ENCODE peak calls at places on chromosomes 6 and 20, in eight cellular contexts. J is CD8-positive, alpha-beta T cell; T is Peyer's patch; A is cardiac muscle cell; H is WERI-Rb-1; L is brain microvascular endothelial cell; O is kidney; W is SK-N-SH. R is an unnamed sample.

GRCh38 chr6:53986165-53986720 is 125.0 kb upstream of the MLIP start:
- DNase-seq in T (no peak), O (no peak), H (peak; percentile 55), W (peak; percentile 2), A (peak; percentile 79), J (no peak), L (peak; percentile 76), R (peak; percentile 24)

GRCh38 chr6:167825759-167826229 is 917 bp upstream of the AFDN start:
- DNase-seq in J (no peak), O (peak; percentile 91), T (peak; percentile 56), L (no peak), W (peak; percentile 78), A (peak; percentile 70), H (no peak), R (no peak)

GRCh38 chr6:135054238-135054574 is 416 bp downstream of the HBS1L start:
- DNase-seq in O (no peak), L (no peak), W (no peak), T (no peak), J (no peak), A (peak; percentile 22), H (no peak), R (no peak)

GRCh38 chr6:43743682-43744381 is 26.2 kb upstream of the VEGFA start:
- DNase-seq in H (peak; percentile 4), A (no peak), L (no peak), T (no peak), J (no peak), W (no peak), O (no peak), R (no peak)

GRCh38 chr6:111761783-111762312 is 111.4 kb downstream of the FYN start:
- DNase-seq in A (peak; percentile 63), H (no peak), L (peak; percentile 69), O (no peak), J (no peak), T (peak; percentile 71), W (no peak), R (no peak)

GRCh38 chr20:36248836-36249235 is 12.6 kb downstream of the AAR2 start:
- DNase-seq in T (no peak), O (no peak), L (no peak), A (no peak), H (no peak), W (no peak), J (no peak), R (no peak)

GRCh38 chr20:63855363-63856110 is 5.8 kb upstream of the ABHD16B start:
- DNase-seq in L (no peak), W (peak; percentile 61), O (peak; percentile 78), J (no peak), A (no peak), H (peak; percentile 35), T (no peak), R (no peak)

GRCh38 chr6:149990672-149991402 is 27.1 kb downstream of the ULBP1 start:
- DNase-seq in A (no peak), O (no peak), J (peak; percentile 29), L (no peak), T (peak; percentile 24), H (peak; percentile 32), W (peak; percentile 39), R (no peak)

GRCh38 chr20:32052090-32052791 is at the start of gene HCK:
- DNase-seq in W (peak; percentile 57), T (no peak), L (no peak), J (no peak), H (no peak), A (no peak), O (no peak), R (no peak)

GRCh38 chr20:35968930-35969329 is 540 bp downstream of the CNBD2 start:
- DNase-seq in W (no peak), A (no peak), L (no peak), T (no peak), J (no peak), O (no peak), H (no peak), R (no peak)

GRCh38 chr6:77650098-77650663 is 2.7 kb upstream of the MEI4 start:
- DNase-seq in O (peak; percentile 82), A (peak; percentile 18), W (peak; percentile 20), T (no peak), H (no peak), J (no peak), L (no peak), R (no peak)

GRCh38 chr6:144343736-144344428 is 58.7 kb downstream of the UTRN start:
- DNase-seq in O (no peak), W (no peak), T (peak; percentile 65), L (no peak), H (no peak), J (peak; percentile 66), A (no peak), R (no peak)

GRCh38 chr20:46694484-46694883 is 5.2 kb upstream of the TP53RK start:
- DNase-seq in O (no peak), J (no peak), L (no peak), A (peak; percentile 85), W (no peak), T (no peak), H (no peak), R (no peak)

GRCh38 chr6:155710704-155711103 is 255.1 kb upstream of the NOX3 start:
- DNase-seq in T (no peak), H (peak; percentile 18), L (no peak), A (no peak), W (no peak), J (no peak), O (no peak), R (no peak)

GRCh38 chr6:155706341-155706740 is 250.7 kb upstream of the NOX3 start:
- DNase-seq in A (peak; percentile 14), J (no peak), T (no peak), L (no peak), W (no peak), O (no peak), H (no peak), R (no peak)

GRCh38 chr6:155709262-155709661 is 253.6 kb upstream of the NOX3 start:
- DNase-seq in O (peak; percentile 66), L (no peak), T (no peak), A (no peak), H (no peak), J (no peak), W (no peak), R (no peak)

GRCh38 chr6:155708100-155708499 is 252.5 kb upstream of the NOX3 start:
- DNase-seq in W (peak; percentile 11), A (no peak), J (no peak), L (no peak), H (no peak), T (no peak), O (no peak), R (no peak)

GRCh38 chr6:155706806-155707205 is 251.2 kb upstream of the NOX3 start:
- DNase-seq in O (no peak), H (no peak), L (no peak), A (no peak), J (no peak), W (no peak), T (no peak), R (no peak)
- TF ChIP-seq CTCF in O (no peak), H (no peak), L (no peak), A (no peak), J (no peak), W (no peak), T (no peak), R (no peak)

GRCh38 chr6:50921968-50922367 is 103.3 kb downstream of the TFAP2B start:
- DNase-seq in W (no peak), T (no peak), H (no peak), A (no peak), J (no peak), O (no peak), L (no peak), R (no peak)
- H3K36me3 ChIP-seq in W (no peaks in the 10 kb centered on the region), T (no peaks in the 10 kb centered on the region), H (no peaks in the 10 kb centered on the region), A (no peaks in the 10 kb centered on the region), J (no peaks in the 10 kb centered on the region), O (no peaks in the 10 kb centered on the region), L (no peaks in the 10 kb centered on the region), R (no peaks in the 10 kb centered on the region)

GRCh38 chr6:133705071-133705470 is 183.8 kb upstream of the TCF21 start:
- DNase-seq in A (peak; percentile 79), O (no peak), W (no peak), J (no peak), T (no peak), L (peak; percentile 37), H (no peak), R (peak; percentile 79)

GRCh38 chr6:133705731-133706130 is 183.2 kb upstream of the TCF21 start:
- DNase-seq in J (no peak), T (no peak), H (no peak), A (no peak), W (no peak), O (no peak), L (peak; percentile 82), R (no peak)

GRCh38 chr6:133704371-133704770 is 184.5 kb upstream of the TCF21 start:
- DNase-seq in J (no peak), H (no peak), L (no peak), W (no peak), O (no peak), T (no peak), A (no peak), R (no peak)

GRCh38 chr6:133710826-133711225 is 178.1 kb upstream of the TCF21 start:
- DNase-seq in W (no peak), J (no peak), L (no peak), H (no peak), T (no peak), A (no peak), O (no peak), R (no peak)

DNA sequence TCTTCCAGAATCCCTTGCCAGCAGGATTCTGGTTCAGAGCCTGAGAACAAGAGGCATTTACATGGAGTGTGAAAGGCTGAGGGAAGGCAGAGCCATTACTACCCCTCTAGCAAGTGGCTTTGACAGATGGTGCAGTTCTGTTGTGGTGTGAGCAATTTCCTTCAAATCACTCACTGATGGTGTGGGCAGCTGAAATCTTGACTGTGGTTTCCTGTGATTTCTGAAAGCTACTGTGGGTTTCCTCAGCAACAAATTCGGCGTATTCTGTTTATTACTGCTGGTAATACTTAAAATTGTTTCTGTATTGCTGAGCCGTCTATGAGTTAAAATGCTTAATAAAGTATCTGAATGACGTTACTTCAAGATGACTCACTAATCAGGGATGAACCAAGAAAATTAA is 181.5 kb upstream of the TCF21 start:
- DNase-seq in O (no peak), J (no peak), H (no peak), W (no peak), A (peak; percentile 93), T (no peak), L (peak; percentile 94), R (peak; percentile 92)
- H3K4me3 ChIP-seq in O (no peak overlapping the region), J (no peak overlapping the region), H (no peak overlapping the region), W (no peak overlapping the region), A (no peak overlapping the region), T (no peak overlapping the region), L (no peak overlapping the region), R (no peak overlapping the region)

GRCh38 chr6:170063431-170063830 is 227.4 kb downstream of the DLL1 start:
- DNase-seq in A (no peak), J (no peak), O (peak; percentile 58), H (no peak), T (no peak), L (no peak), W (no peak), R (no peak)

GRCh38 chr6:170063851-170064617 is 226.8 kb downstream of the DLL1 start:
- DNase-seq in T (no peak), W (no peak), J (no peak), A (no peak), H (no peak), O (peak; percentile 39), L (no peak), R (no peak)

GRCh38 chr6:170066679-170067078 is 224.2 kb downstream of the DLL1 start:
- DNase-seq in W (no peak), A (no peak), L (no peak), O (peak; percentile 40), T (no peak), J (no peak), H (no peak), R (no peak)

GRCh38 chr6:170062209-170062903 is 228.5 kb downstream of the DLL1 start:
- DNase-seq in A (no peak), J (no peak), H (peak; percentile 3), O (peak; percentile 45), W (no peak), L (no peak), T (no peak), R (no peak)

GRCh38 chr6:170062904-170063220 is 228.0 kb downstream of the DLL1 start:
- DNase-seq in H (peak; percentile 3), A (no peak), T (no peak), W (no peak), L (no peak), J (no peak), O (peak; percentile 62), R (no peak)
- TF ChIP-seq CTCF in H (no peak), A (no peak), T (no peak), W (no peak), L (no peak), J (no peak), O (no peak), R (no peak)

R was measured in BJ.